ENCODE peak calls at places on chromosomes 16 and 17, in seven cellular contexts. Z, C, R, A, E, M and X are unnamed samples.

GRCh38 chr16:85718682-85719081 is 29.9 kb upstream of the GINS2 start:
- DNase-seq in Z (no peak), C (no peak), R (no peak), A (peak), E (no peak), M (no peak), X (no peak)

GRCh38 chr17:5468075-5468473 is 708 bp downstream of the DHX33 start:
- DNase-seq in Z (no peak), C (no peak), R (no peak), A (no peak), E (no peak), M (no peak), X (no peak)

GRCh38 chr16:75627856-75628255 is 4.8 kb upstream of the ADAT1 start:
- DNase-seq in Z (no peak), C (no peak), R (no peak), A (no peak), E (no peak), M (no peak), X (no peak)

GRCh38 chr16:11586375-11586855 is 304 bp downstream of the LITAF start:
- DNase-seq in Z (no peak), C (no peak), R (no peak), A (no peak), E (no peak), M (no peak), X (no peak)

GRCh38 chr16:48369765-48370164 is 15.4 kb downstream of the SIAH1 start:
- DNase-seq in Z (no peak), C (no peak), R (no peak), A (no peak), E (no peak), M (no peak), X (no peak)

GRCh38 chr17:82668631-82669099 is 20.4 kb upstream of the WDR45B start:
- DNase-seq in Z (no peak), C (peak), R (peak), A (peak), E (no peak), M (peak), X (peak)

GRCh38 chr17:35743911-35744328 is 9.1 kb downstream of the GAS2L2 start:
- DNase-seq in Z (no peak), C (peak), R (no peak), A (no peak), E (no peak), M (peak), X (no peak)

GRCh38 chr16:11224096-11224893 is 31.7 kb downstream of the SOCS1 start:
- DNase-seq in Z (peak), C (no peak), R (no peak), A (peak), E (no peak), M (no peak), X (peak)

GRCh38 chr17:82440991-82441627 is 9.4 kb downstream of the CYBC1 start:
- DNase-seq in Z (no peak), C (no peak), R (no peak), A (peak), E (no peak), M (no peak), X (no peak)

GRCh38 chr17:9236286-9237052 is 215.2 kb downstream of the NTN1 start:
- DNase-seq in Z (no peak), C (peak), R (no peak), A (no peak), E (no peak), M (no peak), X (no peak)

GRCh38 chr17:82107341-82107860 is 9.4 kb upstream of the FASN start:
- DNase-seq in Z (no peak), C (no peak), R (no peak), A (peak), E (no peak), M (no peak), X (no peak)

GRCh38 chr16:87324411-87325275 is 7.5 kb upstream of the C16orf95 start:
- DNase-seq in Z (no peak), C (peak), R (peak), A (peak), E (no peak), M (peak), X (no peak)

GRCh38 chr17:7839199-7839889 is 5.3 kb downstream of the KDM6B start:
- DNase-seq in Z (no peak), C (no peak), R (no peak), A (no peak), E (no peak), M (no peak), X (no peak)

GRCh38 chr17:81870155-81870977 is 771 bp downstream of the ARHGDIA start:
- DNase-seq in Z (peak), C (peak), R (no peak), A (no peak), E (no peak), M (no peak), X (no peak)

GRCh38 chr16:81514568-81515258 is 70.1 kb downstream of the CMIP start:
- DNase-seq in Z (no peak), C (no peak), R (no peak), A (no peak), E (no peak), M (no peak), X (no peak)

GRCh38 chr16:67242138-67242730 is 5.0 kb downstream of the FHOD1 start:
- DNase-seq in Z (no peak), C (no peak), R (no peak), A (no peak), E (no peak), M (no peak), X (no peak)

GRCh38 chr16:27238016-27238587 is 30.5 kb downstream of the NSMCE1 start:
- DNase-seq in Z (peak), C (no peak), R (no peak), A (no peak), E (no peak), M (no peak), X (no peak)

GRCh38 chr17:77613627-77614026 is 344.9 kb upstream of the TNRC6C start:
- DNase-seq in Z (no peak), C (no peak), R (no peak), A (no peak), E (no peak), M (no peak), X (no peak)

GRCh38 chr17:78912082-78912481 is 9.1 kb upstream of the CEP295NL start:
- DNase-seq in Z (no peak), C (no peak), R (no peak), A (no peak), E (no peak), M (no peak), X (no peak)

GRCh38 chr17:79188048-79188447 is 113.4 kb downstream of the ENGASE start:
- DNase-seq in Z (no peak), C (no peak), R (no peak), A (no peak), E (no peak), M (peak), X (no peak)

GRCh38 chr17:6752068-6752909 is 3.6 kb upstream of the XAF1 start:
- DNase-seq in Z (no peak), C (peak), R (peak), A (no peak), E (peak), M (no peak), X (no peak)

GRCh38 chr17:31321481-31321880 is at the start of gene EVI2A:
- DNase-seq in Z (peak), C (peak), R (peak), A (no peak), E (peak), M (no peak), X (peak)

GRCh38 chr16:10206215-10206614 is 24.0 kb upstream of the GRIN2A start:
- DNase-seq in Z (no peak), C (no peak), R (no peak), A (no peak), E (no peak), M (no peak), X (no peak)

GRCh38 chr16:10791048-10791447 is 27.5 kb downstream of the TVP23A start:
- DNase-seq in Z (no peak), C (no peak), R (no peak), A (no peak), E (no peak), M (no peak), X (no peak)

GRCh38 chr17:13362341-13363122 is 239.2 kb downstream of the HS3ST3A1 start:
- DNase-seq in Z (no peak), C (peak), R (no peak), A (no peak), E (no peak), M (no peak), X (no peak)

GRCh38 chr17:82750241-82750905 is 1.5 kb upstream of the TBCD start:
- DNase-seq in Z (no peak), C (no peak), R (no peak), A (no peak), E (no peak), M (no peak), X (no peak)

GRCh38 chr16:81473561-81473960 is 29.0 kb downstream of the CMIP start:
- DNase-seq in Z (no peak), C (no peak), R (no peak), A (no peak), E (no peak), M (no peak), X (no peak)